ENCODE peak calls at places on chromosomes 11 and 22, in eight cellular contexts. Z is pancreas, C is fibroblast of lung, T is foreskin fibroblast, M is BJ, I is bronchial epithelial cell, R is brain microvascular endothelial cell, V is A673. J is an unnamed sample.

GRCh38 chr11:111840143-111840542 is 31.2 kb downstream of the ALG9 start:
- DNase-seq in I (no peak), M (no peak), Z (no peak), C (peak), V (no peak), T (no peak), R (peak), J (peak)

GRCh38 chr11:76588455-76589325 is 81.9 kb downstream of the LRRC32 start:
- DNase-seq in T (no peak), V (no peak), C (no peak), R (peak), Z (peak), I (no peak), M (no peak), J (peak)

GRCh38 chr11:63537293-63538101 is 889 bp downstream of the PLAAT4 start:
- DNase-seq in R (no peak), M (no peak), C (peak), Z (peak), I (no peak), T (peak), V (no peak), J (peak)

GRCh38 chr11:45143494-45143893 is 2.9 kb upstream of the PRDM11 start:
- DNase-seq in C (no peak), R (no peak), T (no peak), I (no peak), Z (no peak), V (no peak), M (no peak), J (no peak)

GRCh38 chr22:44721206-44721605 is 19.2 kb downstream of the PRR5 start:
- DNase-seq in V (peak), Z (no peak), M (no peak), C (no peak), T (no peak), R (no peak), I (no peak), J (no peak)

GRCh38 chr11:2420502-2421225 is 20.1 kb downstream of the TSSC4 start:
- DNase-seq in Z (peak), I (peak), M (no peak), T (peak), R (peak), V (peak), C (peak), J (peak)

GRCh38 chr11:63680842-63681207 is 475 bp upstream of the RTN3 start:
- DNase-seq in T (no peak), C (peak), V (no peak), I (peak), M (no peak), Z (no peak), R (no peak), J (no peak)

GRCh38 chr11:125367710-125368109 is 128.4 kb downstream of the FEZ1 start:
- DNase-seq in C (no peak), Z (no peak), T (no peak), M (no peak), V (no peak), I (no peak), R (no peak), J (no peak)

GRCh38 chr11:64896448-64897022 is 18.1 kb upstream of the EHD1 start:
- DNase-seq in I (no peak), Z (no peak), M (no peak), R (no peak), C (no peak), T (no peak), V (no peak), J (no peak)

GRCh38 chr22:46803031-46803880 is 40.8 kb downstream of the TBC1D22A start:
- DNase-seq in Z (no peak), T (no peak), C (peak), R (no peak), I (peak), V (peak), M (no peak), J (peak)

GRCh38 chr22:46676881-46677280 is 56.7 kb downstream of the GRAMD4 start:
- DNase-seq in V (no peak), R (no peak), M (no peak), I (no peak), C (no peak), T (no peak), Z (no peak), J (no peak)

GRCh38 chr11:83508804-83509203 is 222.6 kb upstream of the CCDC90B start:
- DNase-seq in M (no peak), T (no peak), I (no peak), V (peak), Z (no peak), C (no peak), R (no peak), J (no peak)

GRCh38 chr11:44624761-44625221 is 59.3 kb downstream of the CD82 start:
- DNase-seq in R (no peak), M (no peak), I (no peak), V (no peak), C (no peak), T (no peak), Z (peak), J (no peak)

GRCh38 chr11:2209370-2209801 is 37.8 kb upstream of the TH start:
- DNase-seq in M (no peak), C (no peak), R (no peak), T (no peak), V (no peak), I (no peak), Z (no peak), J (no peak)

GRCh38 chr11:9571071-9571765 is 2.3 kb upstream of the WEE1 start:
- DNase-seq in Z (no peak), M (no peak), R (no peak), I (no peak), T (no peak), V (no peak), C (no peak), J (no peak)
- H3K4me3 ChIP-seq in Z (no peak), M (no peak), R (no peak), I (no peak), T (no peak), V (no peak), C (no peak), J (no peak)

GRCh38 chr11:72609045-72609444 is 65.2 kb downstream of the PDE2A start:
- DNase-seq in Z (no peak), R (no peak), C (peak), V (peak), M (no peak), T (no peak), I (peak), J (peak)
- TF ChIP-seq CTCF in Z (no peak), R (peak), C (peak), V (peak), M (peak), T (peak), I (peak), J (peak)

GRCh38 chr22:49715450-49715849 is 112.2 kb downstream of the BRD1 start:
- DNase-seq in Z (no peak), I (no peak), R (peak), M (no peak), C (no peak), V (no peak), T (peak), J (no peak)
- H3K4me3 ChIP-seq in Z (no peak), I (no peak), R (no peak), M (no peak), C (no peak), V (no peak), T (no peak), J (no peak)

GRCh38 chr11:37657645-37658044 is 1059.6 kb upstream of the RAG2 start:
- DNase-seq in T (peak), M (no peak), C (peak), Z (no peak), V (peak), R (no peak), I (peak), J (peak)
- TF ChIP-seq CTCF in T (no peak), M (peak), C (no peak), Z (no peak), V (peak), R (peak), I (peak), J (peak)

GRCh38 chr11:35526370-35526792 is 965 bp upstream of the PAMR1 start:
- DNase-seq in R (peak), Z (no peak), M (no peak), T (no peak), V (peak), I (no peak), C (peak), J (peak)

GRCh38 chr11:35525501-35526175 is at the start of gene PAMR1:
- DNase-seq in Z (peak), C (peak), I (peak), R (peak), V (peak), M (no peak), T (peak), J (peak)

GRCh38 chr11:35523351-35523768 is 2.1 kb downstream of the PAMR1 start:
- DNase-seq in Z (no peak), V (peak), M (peak), R (no peak), C (no peak), T (no peak), I (no peak), J (peak)

GRCh38 chr11:35524780-35525179 is 636 bp downstream of the PAMR1 start:
- DNase-seq in T (no peak), V (no peak), Z (no peak), C (peak), M (no peak), R (peak), I (peak), J (peak)

GRCh38 chr11:35523861-35524260 is 1.6 kb downstream of the PAMR1 start:
- DNase-seq in I (no peak), R (no peak), Z (no peak), M (no peak), V (no peak), T (no peak), C (no peak), J (no peak)
- H3K4me3 ChIP-seq in I (no peak), R (peak), Z (no peak), M (peak), V (no peak), T (peak), C (peak), J (peak)

GRCh38 chr22:24128631-24129601 is 52.4 kb upstream of the SUSD2 start:
- DNase-seq in R (no peak), Z (no peak), M (no peak), C (no peak), V (no peak), I (no peak), T (no peak), J (no peak)
- TF ChIP-seq CTCF in R (no peak), Z (no peak), M (no peak), C (no peak), V (no peak), I (no peak), T (no peak), J (no peak)

GRCh38 chr22:29695129-29695926 is 24.5 kb upstream of the CABP7 start:
- DNase-seq in Z (no peak), T (no peak), M (no peak), I (no peak), R (no peak), V (peak), C (no peak), J (no peak)
- H3K4me3 ChIP-seq in Z (no peak), T (no peak), M (no peak), I (no peak), R (no peak), V (no peak), C (no peak), J (no peak)

GRCh38 chr11:69000831-69001245 is 12.2 kb downstream of the MRGPRF start:
- DNase-seq in M (peak), V (peak), Z (peak), I (peak), T (peak), R (peak), C (peak), J (peak)
- TF ChIP-seq CTCF in M (peak), V (peak), Z (no peak), I (peak), T (peak), R (peak), C (peak), J (peak)

GRCh38 chr22:19175026-19175601 is 3.4 kb downstream of the SLC25A1 start:
- DNase-seq in Z (no peak), V (no peak), M (no peak), C (no peak), T (no peak), R (no peak), I (no peak), J (no peak)
- H3K4me3 ChIP-seq in Z (no peak), V (no peak), M (no peak), C (no peak), T (no peak), R (no peak), I (no peak), J (no peak)

J was measured in cardiac fibroblast.